ENCODE peak calls at places on chromosomes 3 and 15, in six cellular contexts. U is stomach, K is H1, P is sigmoid colon, H is K562, N is HepG2. Z is an unnamed sample.

GRCh38 chr3:50331364-50331907 is 3.4 kb upstream of the TUSC2 start:
- DNase-seq in U (no peak), K (no peak), P (no peak), H (no peak), N (no peak), Z (no peak)

GRCh38 chr3:54882114-54882833 is 45.6 kb downstream of the LRTM1 start:
- DNase-seq in U (no peak), K (no peak), P (no peak), H (no peak), N (no peak), Z (no peak)

GRCh38 chr15:56180851-56181250 is 62.8 kb downstream of the RFX7 start:
- DNase-seq in U (no peak), K (no peak), P (no peak), H (no peak), N (no peak), Z (no peak)

GRCh38 chr3:60017631-60018030 is 967.8 kb upstream of the CFAP20DC start:
- DNase-seq in U (no peak), K (no peak), P (no peak), H (no peak), N (no peak), Z (no peak)

GRCh38 chr3:189883113-189883753 is 237.5 kb downstream of the P3H2 start:
- DNase-seq in U (no peak), K (no peak), P (no peak), H (no peak), N (no peak), Z (no peak)

GRCh38 chr15:48536681-48537091 is 108.8 kb downstream of the FBN1 start:
- DNase-seq in U (no peak), K (no peak), P (no peak), H (no peak), N (no peak), Z (no peak)

GRCh38 chr3:55166577-55167555 is 239.0 kb upstream of the LRTM1 start:
- DNase-seq in U (peak), K (no peak), P (no peak), H (no peak), N (no peak), Z (peak)

GRCh38 chr15:44536298-44536961 is 517 bp upstream of the EIF3J start:
- DNase-seq in U (peak), K (peak), P (no peak), H (peak), N (peak), Z (peak)

GRCh38 chr15:89071471-89071870 is 16.8 kb upstream of the ABHD2 start:
- DNase-seq in U (no peak), K (no peak), P (no peak), H (no peak), N (no peak), Z (no peak)

GRCh38 chr3:108951802-108952474 is 1.7 kb downstream of the GUCA1C start:
- DNase-seq in U (no peak), K (no peak), P (no peak), H (no peak), N (no peak), Z (no peak)

GRCh38 chr3:57692404-57693191 is at the start of gene DENND6A:
- DNase-seq in U (peak), K (peak), P (peak), H (peak), N (peak), Z (peak)

GRCh38 chr3:163692484-163692883 is 1385.8 kb downstream of the SI start:
- DNase-seq in U (no peak), K (no peak), P (no peak), H (no peak), N (no peak), Z (no peak)

GRCh38 chr3:129039271-129040038 is 21.1 kb upstream of the GP9 start:
- DNase-seq in U (peak), K (no peak), P (peak), H (no peak), N (no peak), Z (peak)

GRCh38 chr3:187963003-187963676 is 190.8 kb upstream of the LPP start:
- DNase-seq in U (no peak), K (no peak), P (no peak), H (no peak), N (no peak), Z (no peak)

GRCh38 chr3:54600441-54601204 is 327.2 kb downstream of the LRTM1 start:
- DNase-seq in U (no peak), K (no peak), P (no peak), H (no peak), N (no peak), Z (no peak)

GRCh38 chr3:114319453-114319852 is 25.6 kb downstream of the TIGIT start:
- DNase-seq in U (no peak), K (peak), P (no peak), H (no peak), N (peak), Z (no peak)

DNA sequence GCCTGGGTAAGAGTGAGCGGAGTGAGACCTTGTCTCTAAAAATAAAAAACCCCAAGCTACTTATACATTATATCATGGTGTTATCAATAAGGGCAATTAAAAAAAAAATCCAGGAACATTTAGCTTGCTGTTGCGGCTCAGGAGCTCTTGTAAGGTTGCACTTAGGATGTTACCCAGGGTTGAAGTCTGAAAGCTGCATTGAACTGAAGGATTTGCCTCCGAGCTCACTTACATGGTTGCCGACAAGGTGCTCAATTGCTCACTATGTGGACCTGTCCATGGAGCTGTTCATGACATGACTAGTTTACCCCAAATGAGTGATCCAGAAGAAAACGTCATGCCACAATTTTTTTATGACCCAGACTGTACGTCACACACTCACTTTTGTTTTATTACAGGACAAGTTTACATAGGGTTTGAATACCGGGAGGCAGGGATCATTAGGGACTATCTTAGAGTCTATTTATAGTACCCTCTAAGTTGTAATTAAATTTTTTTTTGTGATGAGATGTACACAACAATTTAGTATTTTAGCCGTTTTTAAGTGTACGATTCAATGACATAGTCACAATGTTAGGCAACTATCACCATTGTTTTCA is 21.0 kb upstream of the CLDN11 start:
- DNase-seq in U (no peak), K (no peak), P (no peak), H (no peak), N (no peak), Z (no peak)
- TF ChIP-seq POLR2AphosphoS5 in U (no peak), K (no peak), P (no peak), H (no peak), N (no peak), Z (no peak)

GRCh38 chr15:40554164-40554530 is 10.7 kb downstream of the CCDC32 start:
- DNase-seq in U (no peak), K (no peak), P (no peak), H (no peak), N (no peak), Z (no peak)
- H3K4me3 ChIP-seq in U (no peak), K (no peak), P (no peak), H (no peak), N (no peak), Z (no peak)

GRCh38 chr3:94293793-94294195 is 230.9 kb downstream of the NSUN3 start:
- DNase-seq in U (no peak), K (no peak), P (no peak), H (no peak), N (no peak), Z (no peak)
- TF ChIP-seq EP300 in U (no peak), K (no peak), P (no peak), H (no peak), N (no peak), Z (no peak)

GRCh38 chr3:71129611-71130515 is 453.7 kb downstream of the FOXP1 start:
- DNase-seq in U (no peak), K (no peak), P (no peak), H (peak), N (no peak), Z (no peak)
- TF ChIP-seq POLR2AphosphoS5 in U (no peak), K (no peak), P (peak), H (no peak), N (no peak), Z (no peak)

Z was measured in transverse colon.